ENCODE peak calls at places on chromosome X, in five cellular contexts. I is DND-41, H is HCT116, G is fibroblast of lung, F is neural progenitor cell. A is an unnamed sample.
A peak's percentile ranks its signal among the peaks of the same experiment; 100 is the strongest.

GRCh38 chrX:118751950-118752783 is 24.8 kb downstream of the IL13RA1 start:
- DNase-seq in I (no peak), H (no peak), G (no peak), F (no peak), A (peak; percentile 36)

GRCh38 chrX:153933751-153934472 is 925 bp downstream of the NAA10 start:
- DNase-seq in G (no peak), H (no peak), I (no peak), F (no peak), A (no peak)

GRCh38 chrX:151692825-151693224 is 2.4 kb upstream of the PRRG3 start:
- DNase-seq in G (no peak), H (no peak), I (no peak), F (no peak), A (no peak)

GRCh38 chrX:123648028-123648810 is 84.6 kb downstream of the THOC2 start:
- DNase-seq in F (peak; percentile 71), G (peak; percentile 71), H (no peak), I (no peak), A (no peak)

GRCh38 chrX:51459125-51459524 is 37.3 kb downstream of the NUDT11 start:
- DNase-seq in F (peak; percentile 52), H (peak; percentile 18), G (peak; percentile 13), I (peak; percentile 11), A (peak; percentile 55)

GRCh38 chrX:114075073-114075673 is 508.7 kb upstream of the HTR2C start:
- DNase-seq in F (no peak), H (no peak), I (no peak), G (no peak), A (no peak)

GRCh38 chrX:56729152-56729557 is at the start of gene NBDY:
- DNase-seq in H (no peak), G (peak; percentile 50), F (peak; percentile 62), I (peak; percentile 63), A (peak; percentile 19)

GRCh38 chrX:120604359-120604782 is 470 bp downstream of the MCTS1 start:
- DNase-seq in F (peak; percentile 17), G (peak; percentile 56), H (no peak), I (peak; percentile 49), A (peak; percentile 29)

GRCh38 chrX:63930140-63930539 is 145.1 kb upstream of the ARHGEF9 start:
- DNase-seq in H (peak; percentile 10), I (peak; percentile 7), G (no peak), F (peak; percentile 56), A (no peak)

GRCh38 chrX:118974908-118975671 is 672 bp downstream of the LONRF3 start:
- DNase-seq in F (peak; percentile 59), I (no peak), G (no peak), H (no peak), A (peak; percentile 53)

GRCh38 chrX:74179499-74179898 is 124.5 kb upstream of the ZCCHC13 start:
- DNase-seq in F (no peak), I (no peak), H (no peak), G (no peak), A (no peak)

GRCh38 chrX:154469114-154469513 is 10.0 kb downstream of the LAGE3 start:
- DNase-seq in G (no peak), F (no peak), I (no peak), H (no peak), A (no peak)

GRCh38 chrX:114611018-114611619 is 27.2 kb downstream of the HTR2C start:
- DNase-seq in I (peak; percentile 13), G (peak; percentile 51), F (peak; percentile 63), H (peak; percentile 34), A (peak; percentile 68)

GRCh38 chrX:134935286-134935685 is 55.5 kb upstream of the SMIM10 start:
- DNase-seq in G (no peak), H (no peak), I (no peak), F (no peak), A (no peak)

GRCh38 chrX:11287505-11287904 is 5.7 kb upstream of the AMELX start:
- DNase-seq in H (no peak), F (no peak), G (peak; percentile 33), I (no peak), A (no peak)

GRCh38 chrX:22118161-22118830 is 86.2 kb downstream of the PHEX start:
- DNase-seq in F (no peak), H (no peak), I (no peak), G (no peak), A (no peak)

GRCh38 chrX:112760697-112761096 is 79.9 kb downstream of the AMOT start:
- DNase-seq in G (peak; percentile 2), I (no peak), H (no peak), F (no peak), A (no peak)

GRCh38 chrX:112931900-112932299 is 91.3 kb upstream of the AMOT start:
- DNase-seq in H (no peak), G (no peak), I (no peak), F (no peak), A (no peak)

GRCh38 chrX:29561417-29561816 is 653.9 kb upstream of the MAGEB2 start:
- DNase-seq in H (no peak), I (no peak), G (peak; percentile 52), F (no peak), A (no peak)

GRCh38 chrX:15525664-15526416 is 25.2 kb downstream of the BMX start:
- DNase-seq in I (no peak), F (no peak), G (no peak), H (no peak), A (no peak)

GRCh38 chrX:25131055-25131454 is 115.3 kb upstream of the ARX start:
- DNase-seq in I (no peak), F (no peak), H (no peak), G (no peak), A (no peak)

GRCh38 chrX:49208399-49208798 is 8.4 kb upstream of the SYP start:
- DNase-seq in H (no peak), G (no peak), F (no peak), I (no peak), A (no peak)

GRCh38 chrX:49211074-49211473 is 11.1 kb upstream of the SYP start:
- DNase-seq in I (no peak), F (no peak), H (no peak), G (no peak), A (no peak)

GRCh38 chrX:49210406-49210805 is 10.4 kb upstream of the SYP start:
- DNase-seq in G (no peak), I (no peak), H (no peak), F (no peak), A (no peak)

GRCh38 chrX:49212209-49212608 is 12.2 kb upstream of the SYP start:
- DNase-seq in G (no peak), I (no peak), F (no peak), H (no peak), A (no peak)

DNA sequence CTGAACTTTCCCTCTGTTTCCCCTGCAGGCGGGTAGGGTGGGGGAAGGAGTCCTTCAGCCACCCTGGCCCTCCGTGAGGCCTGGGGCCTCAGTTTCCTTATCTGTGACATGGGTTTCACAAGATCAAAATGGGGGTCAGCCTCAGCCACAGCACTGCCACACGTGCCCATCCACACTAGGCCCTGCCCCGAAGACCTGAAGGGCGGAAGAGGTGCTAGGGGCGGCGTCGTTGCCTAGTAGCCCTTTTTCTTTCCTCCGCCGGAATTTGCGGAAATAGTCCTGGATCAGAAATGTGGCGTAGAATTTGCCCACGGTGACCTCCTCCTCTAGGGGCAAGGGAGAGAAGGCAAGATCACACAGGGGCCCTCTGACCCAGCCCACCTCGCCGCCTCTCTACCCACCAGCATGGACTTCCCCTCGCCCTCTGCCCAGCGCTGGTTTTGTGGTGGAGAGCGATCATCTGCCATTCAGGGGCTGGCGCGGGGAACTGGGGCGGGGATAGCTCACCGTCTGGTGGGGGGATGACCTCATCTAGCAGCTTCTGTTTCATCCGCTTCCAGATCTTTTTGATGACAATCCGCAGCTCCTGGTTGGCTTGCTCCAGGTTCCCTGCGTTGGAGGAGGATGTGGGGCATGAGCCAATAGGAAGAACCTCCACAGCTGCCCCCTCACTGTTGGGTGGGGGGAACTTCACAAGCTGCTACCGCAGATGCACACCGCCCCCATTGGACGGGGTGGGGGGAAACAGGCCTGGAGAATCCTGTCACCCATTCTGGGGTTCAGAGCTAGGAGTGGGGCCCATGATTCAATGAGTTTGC is 9.7 kb upstream of the SYP start:
- DNase-seq in I (peak; percentile 31), H (no peak), F (no peak), G (no peak), A (no peak)
- TF ChIP-seq CTCF in I (no peak), H (no peak), F (no peak), G (no peak), A (no peak)

GRCh38 chrX:72307646-72308051 is 1.9 kb upstream of the CITED1 start:
- DNase-seq in I (no peak), F (peak; percentile 33), G (no peak), H (no peak), A (no peak)
- TF ChIP-seq EZH2 in I (no peak), F (peak; percentile 81), G (peak; percentile 72), H (no peak), A (no peak)

GRCh38 chrX:2846992-2847391 is 18.3 kb downstream of the GYG2 start:
- DNase-seq in F (no peak), I (no peak), G (no peak), H (no peak), A (no peak)

DNA sequence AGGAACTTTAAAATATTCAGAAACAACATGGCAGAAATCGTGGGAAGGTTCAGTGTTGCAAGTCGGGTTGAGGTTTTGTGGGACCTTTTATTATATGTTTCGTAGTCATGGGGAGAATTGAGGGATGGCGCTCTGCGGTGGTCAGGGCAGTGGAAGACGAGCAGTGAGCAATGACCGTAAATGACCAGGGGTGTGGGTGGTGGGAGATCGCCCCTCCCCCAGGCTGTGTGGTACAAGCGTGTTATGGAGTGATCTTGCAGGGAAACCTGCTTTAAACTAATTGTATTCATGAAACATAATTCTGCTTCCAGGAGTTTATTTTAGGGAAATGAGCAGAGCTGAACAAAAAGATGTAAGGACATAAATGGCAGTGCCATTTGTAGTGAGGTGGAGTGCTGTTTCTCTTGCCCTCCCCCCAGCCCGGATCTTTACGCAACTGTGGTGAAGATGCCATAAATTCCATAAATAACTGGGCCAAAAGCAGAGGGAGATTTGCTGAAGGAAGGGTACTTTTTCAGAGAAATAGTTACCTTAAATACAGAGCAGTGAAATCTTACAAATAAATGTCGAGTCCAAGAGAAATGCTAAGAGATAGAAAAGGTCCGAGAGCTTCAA is 20.2 kb downstream of the GYG2 start:
- DNase-seq in F (no peak), H (no peak), G (peak; percentile 32), I (no peak), A (no peak)
- H3K4me3 ChIP-seq in F (no peak overlapping the region), H (no peak overlapping the region), G (no peak overlapping the region), I (no peak overlapping the region), A (no peak overlapping the region)

GRCh38 chrX:48761674-48762471 is at the start of gene GLOD5:
- DNase-seq in I (peak; percentile 6), F (peak; percentile 54), G (no peak), H (peak; percentile 35), A (peak; percentile 44)
- TF ChIP-seq CTCF in I (peak; percentile 31), F (peak; percentile 46), G (no peak), H (peak; percentile 21), A (peak; percentile 44)